ENCODE peak calls at places on chromosomes 2 and 18, in ten cellular contexts. U is Right ventricle myocardium superior; O is iPS DF 19.7; K is activated CD4-positive, alpha-beta T cell treated with anti-CD3 and anti-CD28 coated beads, Interleukin-2, amount 10 ng/mL, durations not matched to agents 7 days and 5 days; T is chondrocyte; X is anterior cingulate cortex; Q is OCI-LY7; Z is NCI-H1694; R is 8988T; D is HFFc6. F is an unnamed sample.

GRCh38 chr2:100887713-100888112 is 67.8 kb downstream of the NPAS2 start:
- DNase-seq in U (no peak), O (no peak), K (no peak), T (no peak), X (no peak), Q (no peak), Z (no peak), R (no peak), D (no peak), F (no peak)

GRCh38 chr2:164692114-164692513 is 70.8 kb upstream of the GRB14 start:
- DNase-seq in U (no peak), O (no peak), K (no peak), T (no peak), X (no peak), Q (no peak), Z (no peak), R (no peak), D (no peak), F (no peak)

GRCh38 chr2:110101911-110102774 is 13.5 kb downstream of the MALL start:
- DNase-seq in U (peak), O (no peak), K (no peak), T (no peak), X (no peak), Q (no peak), Z (no peak), R (no peak), D (no peak), F (no peak)

GRCh38 chr2:191758420-191759199 is 80.7 kb downstream of the NABP1 start:
- DNase-seq in U (no peak), O (peak), K (peak), T (no peak), X (no peak), Q (peak), Z (peak), R (peak), D (peak), F (no peak)

GRCh38 chr2:37847792-37848191 is 77.3 kb upstream of the RMDN2 start:
- DNase-seq in U (no peak), O (no peak), K (no peak), T (no peak), X (no peak), Q (no peak), Z (no peak), R (no peak), D (no peak), F (no peak)

GRCh38 chr18:47251289-47252120 is at the start of gene SKOR2:
- DNase-seq in U (no peak), O (no peak), K (no peak), T (no peak), X (no peak), Q (no peak), Z (no peak), R (no peak), D (no peak), F (no peak)

GRCh38 chr2:215828528-215829184 is 184.7 kb downstream of the MREG start:
- DNase-seq in U (peak), O (peak), K (peak), T (no peak), X (no peak), Q (peak), Z (peak), R (peak), D (peak), F (no peak)

GRCh38 chr2:237208373-237209045 is 122.8 kb downstream of the COPS8 start:
- DNase-seq in U (no peak), O (no peak), K (no peak), T (no peak), X (no peak), Q (no peak), Z (no peak), R (no peak), D (peak), F (no peak)

GRCh38 chr2:223696719-223697118 is 94.6 kb upstream of the SCG2 start:
- DNase-seq in U (no peak), O (no peak), K (no peak), T (no peak), X (no peak), Q (no peak), Z (no peak), R (no peak), D (peak), F (no peak)